ENCODE peak calls at places on chromosomes 6 and 20, in nine cellular contexts. G is stimulated activated CD4-positive, alpha-beta T cell treated with anti-CD3 and anti-CD28 coated beads, Interleukin-1b, Interleukin-23, amount 100 ng/mL, for 24 hours; Y is fibroblast of lung; W is AG08396; I is M059J; U is SK-MEL-5; L is activated effector memory CD4-positive, alpha-beta T cell treated with Interleukin-2 at 50 U/mL for 16 hours; M is neural progenitor cell; R is T-helper 9 cell. P is an unnamed sample.

GRCh38 chr6:154683756-154684523 is 49.3 kb upstream of the SCAF8 start:
- DNase-seq in G (no peak), Y (peak), W (peak), I (peak), U (no peak), L (no peak), M (no peak), R (no peak), P (no peak)

GRCh38 chr20:32019156-32019510 is 8.9 kb downstream of the CCM2L start:
- DNase-seq in G (no peak), Y (no peak), W (no peak), I (no peak), U (peak), L (no peak), M (peak), R (no peak), P (no peak)

GRCh38 chr6:31794866-31795615 is 511 bp downstream of the VARS1 start:
- DNase-seq in G (no peak), Y (no peak), W (peak), I (peak), U (no peak), L (no peak), M (no peak), R (no peak), P (no peak)

GRCh38 chr6:166078294-166078693 is 89.4 kb downstream of the TBXT start:
- DNase-seq in G (no peak), Y (peak), W (peak), I (peak), U (no peak), L (no peak), M (no peak), R (no peak), P (no peak)

GRCh38 chr6:3088446-3088845 is 20.2 kb downstream of the RIPK1 start:
- DNase-seq in G (no peak), Y (peak), W (no peak), I (no peak), U (no peak), L (no peak), M (no peak), R (no peak), P (no peak)

GRCh38 chr6:165819394-165819793 is 156.4 kb upstream of the PDE10A start:
- DNase-seq in G (no peak), Y (no peak), W (no peak), I (no peak), U (no peak), L (no peak), M (peak), R (no peak), P (no peak)

GRCh38 chr20:37490670-37491350 is 30.2 kb upstream of the NNAT start:
- DNase-seq in G (no peak), Y (no peak), W (no peak), I (no peak), U (no peak), L (no peak), M (no peak), R (no peak), P (no peak)

GRCh38 chr6:47264775-47265184 is 44.9 kb downstream of the TNFRSF21 start:
- DNase-seq in G (no peak), Y (no peak), W (no peak), I (no peak), U (no peak), L (no peak), M (no peak), R (no peak), P (no peak)

GRCh38 chr6:22892452-22892851 is 323.1 kb downstream of the HDGFL1 start:
- DNase-seq in G (no peak), Y (peak), W (peak), I (peak), U (no peak), L (no peak), M (no peak), R (no peak), P (no peak)

GRCh38 chr6:110738899-110739365 is 76.3 kb downstream of the CDK19 start:
- DNase-seq in G (no peak), Y (no peak), W (no peak), I (no peak), U (no peak), L (no peak), M (no peak), R (no peak), P (no peak)

GRCh38 chr6:157714153-157714490 is 108.9 kb upstream of the SNX9 start:
- DNase-seq in G (no peak), Y (peak), W (no peak), I (peak), U (no peak), L (no peak), M (no peak), R (no peak), P (no peak)

P was measured in mesothelial cell of epicardium.